ENCODE peak calls at places on chromosome 10, in four cellular contexts. D, B, O and H are unnamed samples. For H3K9me3 and H3K4me1, the result is how much of the 10 kb centered on the place peaks cover.

GRCh38 chr10:36634916-36635315 is 490.5 kb upstream of the ANKRD30A start:
- DNase-seq in D (no peak), B (no peak), O (peak), H (no peak)

GRCh38 chr10:129848084-129848483 is 116.0 kb downstream of the EBF3 start:
- DNase-seq in D (no peak), B (no peak), O (no peak), H (no peak)

GRCh38 chr10:100043344-100043743 is 33.6 kb upstream of the DNMBP start:
- DNase-seq in D (no peak), B (no peak), O (no peak), H (no peak)

GRCh38 chr10:50550291-50550839 is 73.4 kb downstream of the SGMS1 start:
- DNase-seq in D (no peak), B (no peak), O (peak), H (peak)

GRCh38 chr10:90915141-90916075 is 5.5 kb downstream of the ANKRD1 start:
- DNase-seq in D (no peak), B (no peak), O (no peak), H (no peak)

GRCh38 chr10:125768217-125768616 is 7.4 kb downstream of the MMP21 start:
- DNase-seq in D (no peak), B (peak), O (peak), H (no peak)

GRCh38 chr10:79005126-79005820 is 63.5 kb upstream of the ZMIZ1 start:
- DNase-seq in D (no peak), B (no peak), O (no peak), H (no peak)

GRCh38 chr10:5574642-5575131 is 49.9 kb downstream of the CALML3 start:
- DNase-seq in D (no peak), B (no peak), O (no peak), H (peak)

GRCh38 chr10:116287906-116288501 is 15.0 kb upstream of the GFRA1 start:
- DNase-seq in D (no peak), B (peak), O (peak), H (no peak)

GRCh38 chr10:35872666-35873065 is 230.6 kb upstream of the FZD8 start:
- DNase-seq in D (no peak), B (no peak), O (no peak), H (no peak)

GRCh38 chr10:6108631-6109443 is 20.0 kb downstream of the RBM17 start:
- DNase-seq in D (no peak), B (peak), O (peak), H (no peak)

GRCh38 chr10:123459371-123460224 is 206.6 kb upstream of the GPR26 start:
- DNase-seq in D (no peak), B (no peak), O (no peak), H (no peak)

GRCh38 chr10:132457328-132458070 is 60.5 kb downstream of the PWWP2B start:
- DNase-seq in D (no peak), B (no peak), O (no peak), H (no peak)

GRCh38 chr10:132685921-132686680 is 99.8 kb downstream of the NKX6-2 start:
- DNase-seq in D (peak), B (no peak), O (no peak), H (peak)

GRCh38 chr10:475709-476457 is 213.6 kb downstream of the DIP2C start:
- DNase-seq in D (no peak), B (no peak), O (no peak), H (no peak)

GRCh38 chr10:24762966-24763623 is 39.4 kb upstream of the ARHGAP21 start:
- DNase-seq in D (no peak), B (no peak), O (peak), H (no peak)

GRCh38 chr10:26214004-26214403 is 2.6 kb upstream of the GAD2 start:
- DNase-seq in D (no peak), B (no peak), O (no peak), H (no peak)

GRCh38 chr10:31709028-31709427 is 219.6 kb downstream of the ARHGAP12 start:
- DNase-seq in D (no peak), B (no peak), O (no peak), H (no peak)

GRCh38 chr10:31706464-31706863 is 222.2 kb downstream of the ARHGAP12 start:
- DNase-seq in D (no peak), B (no peak), O (no peak), H (no peak)

GRCh38 chr10:31707578-31708411 is 220.8 kb downstream of the ARHGAP12 start:
- DNase-seq in D (peak), B (no peak), O (peak), H (peak)

GRCh38 chr10:31708513-31708912 is 220.1 kb downstream of the ARHGAP12 start:
- DNase-seq in D (no peak), B (no peak), O (no peak), H (no peak)

DNA sequence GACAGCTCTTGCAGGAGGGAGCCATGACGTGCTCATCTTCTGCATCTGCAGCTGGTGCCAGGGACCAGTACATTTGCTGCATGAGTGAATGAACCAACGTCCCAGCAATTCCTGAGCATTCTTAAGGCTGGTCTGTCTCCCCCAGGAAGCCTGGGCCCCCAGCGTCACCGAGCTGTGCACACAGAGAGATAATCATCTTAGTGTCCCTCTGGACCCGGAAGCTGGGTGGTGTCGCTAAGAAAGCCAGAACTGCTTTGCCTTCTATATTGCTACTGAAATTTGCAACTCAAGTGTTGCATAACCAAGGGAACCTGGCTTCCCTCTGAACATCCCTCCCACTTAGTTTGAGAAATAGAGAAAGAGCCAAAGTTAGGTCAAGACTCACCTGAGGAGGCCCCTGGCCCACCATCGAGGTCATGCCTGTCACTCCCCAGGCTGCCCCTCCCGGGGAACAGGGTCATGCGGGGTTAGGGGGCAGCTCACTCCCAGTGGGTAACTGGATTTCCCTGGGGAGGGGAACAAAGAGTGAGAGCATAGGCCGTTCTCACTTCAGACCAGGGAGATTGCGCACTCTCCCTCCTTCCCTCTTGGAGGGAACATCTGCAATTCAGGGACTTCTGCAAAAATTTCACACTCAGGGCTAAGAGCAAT is 221.6 kb downstream of the ARHGAP12 start:
- DNase-seq in D (peak), B (no peak), O (no peak), H (no peak)
- H3K9me3 ChIP-seq in D (under half), B (under half), O (under half), H (under half)

DNA sequence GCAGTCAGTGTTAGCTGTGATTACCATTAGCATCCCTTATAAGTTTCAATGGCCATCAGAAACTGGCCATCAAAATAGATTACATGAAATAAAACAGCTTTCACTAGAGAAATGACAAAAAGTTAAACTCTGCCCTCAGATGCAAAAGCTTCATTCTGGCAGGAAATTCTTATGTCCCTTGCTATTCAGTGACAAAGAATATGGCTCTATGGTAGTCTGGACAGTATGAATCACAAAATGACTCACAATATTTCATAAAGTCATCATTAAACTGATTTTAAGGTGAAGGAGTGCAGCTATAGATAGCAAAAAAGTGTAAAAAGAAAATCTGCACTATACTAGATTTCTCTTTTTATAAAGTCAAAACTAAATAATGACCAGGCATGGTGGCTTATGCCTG is 43.4 kb downstream of the NSUN6 start:
- DNase-seq in D (no peak), B (peak), O (peak), H (no peak)
- H3K4me1 ChIP-seq in D (under half), B (under half), O (under half), H (under half)

GRCh38 chr10:71242621-71243009 is 30.2 kb downstream of the UNC5B start:
- DNase-seq in D (peak), B (no peak), O (no peak), H (peak)
- TF ChIP-seq CTCF in D (peak), B (peak), O (no peak), H (no peak)

GRCh38 chr10:15740261-15740660 is 20.5 kb upstream of the ITGA8 start:
- DNase-seq in D (no peak), B (no peak), O (no peak), H (no peak)
- H3K9me3 ChIP-seq in D (under half), B (under half), O (under half), H (under half)

DNA sequence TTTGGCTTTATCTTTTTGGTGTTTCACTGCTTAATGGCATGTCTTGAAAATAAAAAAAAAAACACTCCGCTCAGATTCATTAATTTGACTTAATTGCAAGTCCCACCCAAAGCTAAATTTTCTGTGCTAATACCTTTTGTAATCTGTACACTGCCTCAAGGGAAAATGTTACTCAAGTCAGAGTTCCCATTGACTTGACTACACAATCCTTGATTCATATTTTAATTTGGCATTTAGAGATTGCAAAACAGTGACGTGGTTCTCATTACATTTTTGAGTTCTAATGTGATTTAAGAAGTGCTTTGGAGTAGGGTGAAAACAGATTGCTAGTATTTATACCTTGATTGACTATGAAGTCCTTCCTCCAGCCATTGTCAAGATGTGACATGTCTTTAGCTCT is 21.3 kb upstream of the LIPM start:
- DNase-seq in D (no peak), B (no peak), O (no peak), H (no peak)
- H3K4me1 ChIP-seq in D (under half), B (under half), O (under half), H (under half)

DNA sequence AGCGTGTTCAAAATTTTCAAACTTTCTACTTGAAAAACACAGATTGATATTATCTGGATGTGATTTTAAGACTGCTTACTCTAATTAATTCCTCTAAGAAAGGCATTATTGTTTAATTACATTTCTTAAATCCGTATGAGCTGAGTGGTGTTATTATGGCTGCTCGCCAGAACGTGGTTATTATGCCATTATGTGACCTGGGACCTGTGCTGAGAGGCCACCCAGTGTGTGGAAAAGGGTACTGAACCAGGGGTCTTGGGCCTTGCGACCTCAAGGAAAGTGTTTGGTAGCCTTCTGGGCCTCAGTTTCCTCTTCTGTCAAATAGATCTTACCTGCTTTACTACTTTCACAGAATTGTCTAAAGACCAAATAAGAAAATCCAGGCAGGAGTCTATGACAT is 15.4 kb downstream of the LGI1 start:
- DNase-seq in D (no peak), B (peak), O (no peak), H (no peak)
- TF ChIP-seq CTCF in D (no peak), B (no peak), O (no peak), H (no peak)

GRCh38 chr10:120999868-121000267 is 148.7 kb downstream of the WDR11 start:
- DNase-seq in D (no peak), B (no peak), O (no peak), H (no peak)
- H3K9me3 ChIP-seq in D (under half), B (under half), O (under half), H (under half)